ENCODE peak calls at places on chromosome 9, in four cellular contexts. P is SK-N-SH, N is dorsolateral prefrontal cortex, O is substantia nigra. Z is an unnamed sample.

GRCh38 chr9:72718503-72718902 is 197.1 kb downstream of the TMC1 start:
- DNase-seq in O (no peak), N (no peak), P (no peak), Z (no peak)

GRCh38 chr9:106288689-106289088 is 574.3 kb upstream of the ZNF462 start:
- DNase-seq in P (no peak), N (no peak), O (no peak), Z (no peak)

GRCh38 chr9:75169623-75170022 is 81.3 kb downstream of the OSTF1 start:
- DNase-seq in P (no peak), N (no peak), O (no peak), Z (no peak)

GRCh38 chr9:87882627-87883026 is at the start of gene SPATA31E1:
- DNase-seq in N (no peak), O (no peak), P (no peak), Z (no peak)

GRCh38 chr9:16361118-16361517 is 509.4 kb downstream of the BNC2 start:
- DNase-seq in P (no peak), N (no peak), O (no peak), Z (no peak)

GRCh38 chr9:98031169-98031568 is 25.4 kb upstream of the NANS start:
- DNase-seq in P (no peak), N (no peak), O (no peak), Z (no peak)

GRCh38 chr9:120603010-120603409 is 23.0 kb upstream of the CDK5RAP2 start:
- DNase-seq in N (no peak), P (no peak), O (no peak), Z (no peak)

GRCh38 chr9:127977877-127978647 is 2.7 kb downstream of the EEIG1 start:
- DNase-seq in O (no peak), N (no peak), P (no peak), Z (no peak)

GRCh38 chr9:89885156-89885555 is 280.3 kb downstream of the GADD45G start:
- DNase-seq in N (no peak), O (no peak), P (no peak), Z (no peak)

GRCh38 chr9:3441197-3441816 is 84.5 kb downstream of the RFX3 start:
- DNase-seq in N (no peak), O (no peak), P (peak; percentile 28), Z (no peak)

GRCh38 chr9:116372081-116372673 is 218.6 kb downstream of the PAPPA start:
- DNase-seq in P (no peak), O (no peak), N (no peak), Z (no peak)

GRCh38 chr9:128551652-128552152 is 685 bp upstream of the SPTAN1 start:
- DNase-seq in O (no peak), N (no peak), P (no peak), Z (no peak)

GRCh38 chr9:127388037-127388855 is 8.7 kb upstream of the SLC2A8 start:
- DNase-seq in N (no peak), P (no peak), O (no peak), Z (no peak)

GRCh38 chr9:111896942-111897830 is 572 bp downstream of the UGCG start:
- DNase-seq in P (peak; percentile 92), N (peak; percentile 46), O (peak; percentile 79), Z (peak; percentile 54)

GRCh38 chr9:38622083-38622674 is 1.8 kb upstream of the ANKRD18A start:
- DNase-seq in O (no peak), P (peak; percentile 64), N (no peak), Z (no peak)

GRCh38 chr9:38621434-38622082 is 1.2 kb upstream of the ANKRD18A start:
- DNase-seq in N (no peak), P (peak; percentile 67), O (no peak), Z (no peak)

GRCh38 chr9:38622961-38623360 is 2.6 kb upstream of the ANKRD18A start:
- DNase-seq in P (no peak), O (no peak), N (no peak), Z (no peak)

GRCh38 chr9:38620483-38621433 is at the start of gene ANKRD18A:
- DNase-seq in N (peak; percentile 58), P (peak; percentile 91), O (peak; percentile 64), Z (peak; percentile 66)

DNA sequence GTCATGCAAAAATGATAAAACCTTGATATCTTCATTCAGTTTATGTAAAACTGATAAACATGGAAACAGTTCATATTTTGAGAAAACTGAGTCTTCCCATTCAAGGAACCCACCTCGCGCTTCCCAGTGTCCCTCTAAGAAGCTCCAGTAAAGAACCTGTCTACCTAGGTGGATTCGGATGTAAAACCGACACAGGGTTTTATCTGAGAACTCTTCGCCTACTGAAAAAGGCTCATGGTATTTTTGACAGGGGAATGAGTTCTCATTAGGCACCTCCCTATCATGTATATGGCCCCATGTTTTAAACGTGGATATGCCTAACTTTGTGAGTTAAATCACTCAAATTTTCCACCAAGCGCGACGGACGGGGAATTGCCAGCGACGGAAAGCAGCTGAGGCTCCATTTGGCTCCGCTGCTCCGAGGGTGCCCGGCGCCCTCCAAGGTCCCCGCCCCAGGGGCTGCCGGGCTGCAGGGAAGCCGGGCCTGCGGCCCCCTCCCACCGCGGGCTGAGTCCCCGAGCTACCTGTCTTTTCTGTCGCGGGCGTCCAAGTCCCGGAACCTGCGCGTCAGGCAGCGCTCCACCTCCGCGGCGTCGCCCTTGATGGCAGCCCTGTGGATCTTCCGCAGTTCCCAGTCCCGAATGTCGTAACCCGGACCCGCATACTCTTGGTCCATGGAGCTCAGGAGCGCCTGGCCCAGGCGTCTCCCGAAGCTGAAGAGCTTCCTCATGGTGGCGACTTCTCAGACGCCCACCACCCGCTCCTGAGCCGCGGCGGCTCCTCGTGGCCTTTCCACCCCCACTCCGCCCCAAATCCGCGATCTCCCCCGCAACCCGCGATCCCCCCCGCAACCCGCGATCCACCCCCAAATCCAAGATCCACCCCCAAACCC is 594 bp downstream of the ANKRD18A start:
- DNase-seq in O (no peak), N (no peak), P (peak; percentile 51), Z (no peak)
- H3K27ac ChIP-seq in O (peak overlapping the region; percentile 88), N (peak overlapping the region; percentile 63), P (no peak overlapping the region), Z (peak overlapping the region; percentile 60)

GRCh38 chr9:27528278-27528885 is 1.2 kb downstream of the MOB3B start:
- DNase-seq in P (no peak), O (peak; percentile 54), N (peak; percentile 65), Z (peak; percentile 90)
- H3K27ac ChIP-seq in P (no peak overlapping the region), O (peak overlapping the region; percentile 94), N (peak overlapping the region; percentile 94), Z (peak overlapping the region; percentile 99)

GRCh38 chr9:132384376-132384775 is 22.3 kb downstream of the TTF1 start:
- DNase-seq in N (no peak), O (no peak), P (no peak), Z (no peak)
- H3K27ac ChIP-seq in N (no peak overlapping the region), O (no peak overlapping the region), P (no peak overlapping the region), Z (no peak overlapping the region)

GRCh38 chr9:136543280-136543679 is 2.6 kb downstream of the NOTCH1 start:
- DNase-seq in P (no peak), O (no peak), N (no peak), Z (no peak)
- H3K27ac ChIP-seq in P (no peak overlapping the region), O (peak overlapping the region; percentile 97), N (peak overlapping the region; percentile 94), Z (peak overlapping the region; percentile 99)

DNA sequence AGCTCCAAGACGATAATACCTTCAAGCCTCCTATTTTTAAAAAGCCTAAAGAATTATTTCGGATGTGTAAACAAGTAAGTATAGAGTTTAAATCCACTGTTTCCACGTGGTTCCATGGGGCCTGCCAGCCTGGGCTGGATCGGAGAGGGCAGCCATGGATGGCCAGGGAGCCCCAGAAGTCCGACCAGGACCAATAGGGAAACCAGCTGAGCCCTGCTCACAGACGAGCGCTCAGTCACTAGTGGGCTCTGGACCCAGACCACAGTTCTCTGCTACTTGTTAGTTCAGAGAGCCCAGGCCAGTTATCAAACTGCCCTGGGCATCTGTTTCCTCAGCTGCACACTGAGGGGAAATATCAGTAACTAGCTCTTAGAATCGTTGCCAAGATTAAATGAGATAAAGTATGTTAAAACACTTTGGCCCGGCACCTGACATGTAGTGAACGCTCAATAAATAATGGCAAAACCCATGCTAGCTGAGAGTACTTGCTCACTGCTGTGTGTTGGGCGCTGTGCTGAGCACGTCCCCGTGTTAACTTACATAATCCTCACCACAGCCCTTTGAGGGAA is 124.8 kb downstream of the RGS3 start:
- DNase-seq in N (no peak), O (no peak), P (no peak), Z (no peak)
- H3K27ac ChIP-seq in N (no peak overlapping the region), O (peak overlapping the region; percentile 43), P (no peak overlapping the region), Z (no peak overlapping the region)

GRCh38 chr9:93225892-93226291 is 42.0 kb downstream of the WNK2 start:
- DNase-seq in N (no peak), P (no peak), O (no peak), Z (no peak)
- H3K27ac ChIP-seq in N (no peak overlapping the region), P (no peak overlapping the region), O (no peak overlapping the region), Z (no peak overlapping the region)

GRCh38 chr9:5854032-5854792 is 21.3 kb upstream of the ERMP1 start:
- DNase-seq in O (no peak), P (no peak), N (no peak), Z (no peak)

GRCh38 chr9:5848372-5848882 is 15.5 kb upstream of the ERMP1 start:
- DNase-seq in P (no peak), N (no peak), O (no peak), Z (no peak)

GRCh38 chr9:5853005-5853404 is 20.1 kb upstream of the ERMP1 start:
- DNase-seq in P (no peak), O (no peak), N (no peak), Z (no peak)

GRCh38 chr9:5850735-5851122 is 17.8 kb upstream of the ERMP1 start:
- DNase-seq in N (no peak), P (no peak), O (no peak), Z (no peak)

DNA sequence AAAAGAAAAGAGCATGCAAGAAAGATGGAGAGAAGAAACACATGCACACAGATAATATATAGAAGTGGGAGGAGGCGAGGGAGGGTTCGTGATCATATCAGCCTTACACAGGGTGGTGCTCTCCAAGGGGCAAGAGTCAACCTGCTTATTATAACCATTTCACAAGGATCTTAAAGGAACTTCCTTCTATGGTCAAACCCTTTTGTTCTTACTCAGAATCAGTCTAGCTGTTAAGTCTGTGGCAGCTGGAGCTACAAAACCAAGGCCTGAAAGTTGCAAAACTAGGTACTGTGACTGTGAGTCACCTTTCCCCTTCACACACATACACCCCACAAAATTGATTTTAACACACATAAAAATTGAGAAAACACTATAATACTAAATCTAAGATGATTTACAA is 18.5 kb upstream of the ERMP1 start:
- DNase-seq in O (no peak), P (no peak), N (no peak), Z (no peak)
- H3K27ac ChIP-seq in O (no peak overlapping the region), P (no peak overlapping the region), N (no peak overlapping the region), Z (no peak overlapping the region)

GRCh38 chr9:133888048-133888778 is 103.9 kb downstream of the VAV2 start:
- DNase-seq in P (peak; percentile 79), O (no peak), N (no peak), Z (no peak)
- H3K27ac ChIP-seq in P (peak overlapping the region; percentile 58), O (no peak overlapping the region), N (no peak overlapping the region), Z (no peak overlapping the region)

GRCh38 chr9:124163988-124164350 is 93.8 kb upstream of the NEK6 start:
- DNase-seq in P (no peak), O (no peak), N (no peak), Z (no peak)
- H3K27ac ChIP-seq in P (no peak overlapping the region), O (no peak overlapping the region), N (no peak overlapping the region), Z (no peak overlapping the region)

GRCh38 chr9:86488345-86488744 is 134.1 kb upstream of the TUT7 start:
- DNase-seq in P (no peak), O (no peak), N (no peak), Z (no peak)
- H3K27ac ChIP-seq in P (no peak overlapping the region), O (no peak overlapping the region), N (no peak overlapping the region), Z (no peak overlapping the region)

Z was measured in breast epithelium.